ENCODE peak calls at places on chromosomes 7 and 10, in ten cellular contexts. One of them, this sample, is unnamed.

GRCh38 chr7:101099969-101100781 is 14.9 kb downstream of the TRIM56 start:
- DNase-seq in GM23338: peak
- DNase-seq in upper lobe of right lung: peak
- DNase-seq in pancreas: peak
- DNase-seq in SK-N-SH: peak
- DNase-seq in astrocyte of the spinal cord: peak
- DNase-seq in epithelial cell of proximal tubule: peak
- DNase-seq in colonic mucosa: peak
- DNase-seq in cardiac fibroblast: peak
- DNase-seq in fibroblast of lung: peak
- DNase-seq in this sample: no peak

GRCh38 chr10:1454428-1454827 is 282.9 kb downstream of the ADARB2 start:
- DNase-seq in GM23338: no peak
- DNase-seq in upper lobe of right lung: no peak
- DNase-seq in pancreas: no peak
- DNase-seq in SK-N-SH: no peak
- DNase-seq in astrocyte of the spinal cord: no peak
- DNase-seq in epithelial cell of proximal tubule: no peak
- DNase-seq in colonic mucosa: no peak
- DNase-seq in cardiac fibroblast: no peak
- DNase-seq in fibroblast of lung: no peak
- DNase-seq in this sample: no peak

GRCh38 chr7:194257-194995 is 2.1 kb downstream of the FAM20C start:
- DNase-seq in GM23338: peak
- DNase-seq in upper lobe of right lung: no peak
- DNase-seq in pancreas: peak
- DNase-seq in SK-N-SH: peak
- DNase-seq in astrocyte of the spinal cord: peak
- DNase-seq in epithelial cell of proximal tubule: no peak
- DNase-seq in colonic mucosa: peak
- DNase-seq in cardiac fibroblast: peak
- DNase-seq in fibroblast of lung: peak
- DNase-seq in this sample: no peak

GRCh38 chr7:124996778-124997177 is 67.2 kb upstream of the POT1 start:
- DNase-seq in GM23338: peak
- DNase-seq in upper lobe of right lung: no peak
- DNase-seq in pancreas: no peak
- DNase-seq in SK-N-SH: no peak
- DNase-seq in astrocyte of the spinal cord: no peak
- DNase-seq in epithelial cell of proximal tubule: no peak
- DNase-seq in colonic mucosa: no peak
- DNase-seq in cardiac fibroblast: no peak
- DNase-seq in fibroblast of lung: peak
- DNase-seq in this sample: no peak

GRCh38 chr7:158101821-158102450 is 485.7 kb downstream of the PTPRN2 start:
- DNase-seq in GM23338: no peak
- DNase-seq in upper lobe of right lung: no peak
- DNase-seq in pancreas: no peak
- DNase-seq in SK-N-SH: no peak
- DNase-seq in astrocyte of the spinal cord: no peak
- DNase-seq in epithelial cell of proximal tubule: no peak
- DNase-seq in colonic mucosa: no peak
- DNase-seq in cardiac fibroblast: no peak
- DNase-seq in fibroblast of lung: no peak
- DNase-seq in this sample: no peak

GRCh38 chr7:774161-775109 is 47.4 kb upstream of the PRKAR1B start:
- DNase-seq in GM23338: peak
- DNase-seq in upper lobe of right lung: peak
- DNase-seq in pancreas: peak
- DNase-seq in SK-N-SH: peak
- DNase-seq in astrocyte of the spinal cord: peak
- DNase-seq in epithelial cell of proximal tubule: no peak
- DNase-seq in colonic mucosa: peak
- DNase-seq in cardiac fibroblast: peak
- DNase-seq in fibroblast of lung: peak
- DNase-seq in this sample: no peak

GRCh38 chr7:11507929-11508328 is 324.1 kb downstream of the THSD7A start:
- DNase-seq in GM23338: peak
- DNase-seq in upper lobe of right lung: no peak
- DNase-seq in pancreas: no peak
- DNase-seq in SK-N-SH: no peak
- DNase-seq in astrocyte of the spinal cord: no peak
- DNase-seq in epithelial cell of proximal tubule: no peak
- DNase-seq in colonic mucosa: no peak
- DNase-seq in cardiac fibroblast: no peak
- DNase-seq in fibroblast of lung: no peak
- DNase-seq in this sample: no peak

GRCh38 chr10:120460776-120461175 is 3.7 kb downstream of the PLPP4 start:
- DNase-seq in GM23338: no peak
- DNase-seq in upper lobe of right lung: no peak
- DNase-seq in pancreas: no peak
- DNase-seq in SK-N-SH: no peak
- DNase-seq in astrocyte of the spinal cord: peak
- DNase-seq in epithelial cell of proximal tubule: peak
- DNase-seq in colonic mucosa: no peak
- DNase-seq in cardiac fibroblast: peak
- DNase-seq in fibroblast of lung: no peak
- DNase-seq in this sample: no peak

GRCh38 chr7:22723171-22723601 is 3.8 kb upstream of the IL6 start:
- DNase-seq in GM23338: no peak
- DNase-seq in upper lobe of right lung: peak
- DNase-seq in pancreas: no peak
- DNase-seq in SK-N-SH: no peak
- DNase-seq in astrocyte of the spinal cord: peak
- DNase-seq in epithelial cell of proximal tubule: no peak
- DNase-seq in colonic mucosa: peak
- DNase-seq in cardiac fibroblast: peak
- DNase-seq in fibroblast of lung: peak
- DNase-seq in this sample: peak

GRCh38 chr10:3805227-3805790 is 20.3 kb upstream of the KLF6 start:
- DNase-seq in GM23338: no peak
- DNase-seq in upper lobe of right lung: no peak
- DNase-seq in pancreas: no peak
- DNase-seq in SK-N-SH: no peak
- DNase-seq in astrocyte of the spinal cord: peak
- DNase-seq in epithelial cell of proximal tubule: peak
- DNase-seq in colonic mucosa: no peak
- DNase-seq in cardiac fibroblast: peak
- DNase-seq in fibroblast of lung: peak
- DNase-seq in this sample: no peak

GRCh38 chr7:132004528-132004927 is 448.1 kb upstream of the PODXL start:
- DNase-seq in GM23338: peak
- DNase-seq in upper lobe of right lung: no peak
- DNase-seq in pancreas: no peak
- DNase-seq in SK-N-SH: no peak
- DNase-seq in astrocyte of the spinal cord: peak
- DNase-seq in epithelial cell of proximal tubule: no peak
- DNase-seq in colonic mucosa: no peak
- DNase-seq in cardiac fibroblast: peak
- DNase-seq in fibroblast of lung: peak
- DNase-seq in this sample: no peak

GRCh38 chr10:1061930-1062769 is 6.0 kb downstream of the WDR37 start:
- DNase-seq in GM23338: no peak
- DNase-seq in upper lobe of right lung: no peak
- DNase-seq in pancreas: no peak
- DNase-seq in SK-N-SH: no peak
- DNase-seq in astrocyte of the spinal cord: peak
- DNase-seq in epithelial cell of proximal tubule: no peak
- DNase-seq in colonic mucosa: no peak
- DNase-seq in cardiac fibroblast: peak
- DNase-seq in fibroblast of lung: no peak
- DNase-seq in this sample: no peak

GRCh38 chr10:102314801-102315200 is 69.5 kb downstream of the GBF1 start:
- DNase-seq in GM23338: no peak
- DNase-seq in upper lobe of right lung: no peak
- DNase-seq in pancreas: no peak
- DNase-seq in SK-N-SH: no peak
- DNase-seq in astrocyte of the spinal cord: no peak
- DNase-seq in epithelial cell of proximal tubule: no peak
- DNase-seq in colonic mucosa: no peak
- DNase-seq in cardiac fibroblast: no peak
- DNase-seq in fibroblast of lung: no peak
- DNase-seq in this sample: no peak
- H3K4me3 ChIP-seq in GM23338: no peak
- H3K4me3 ChIP-seq in upper lobe of right lung: no peak
- H3K4me3 ChIP-seq in pancreas: no peak
- H3K4me3 ChIP-seq in SK-N-SH: no peak
- H3K4me3 ChIP-seq in astrocyte of the spinal cord: no peak
- H3K4me3 ChIP-seq in epithelial cell of proximal tubule: no peak
- H3K4me3 ChIP-seq in colonic mucosa: no peak
- H3K4me3 ChIP-seq in cardiac fibroblast: no peak
- H3K4me3 ChIP-seq in fibroblast of lung: no peak
- H3K4me3 ChIP-seq in this sample: no peak

GRCh38 chr10:92593553-92594046 is 670 bp downstream of the KIF11 start:
- DNase-seq in GM23338: no peak
- DNase-seq in upper lobe of right lung: no peak
- DNase-seq in pancreas: no peak
- DNase-seq in SK-N-SH: no peak
- DNase-seq in astrocyte of the spinal cord: peak
- DNase-seq in epithelial cell of proximal tubule: no peak
- DNase-seq in colonic mucosa: no peak
- DNase-seq in cardiac fibroblast: no peak
- DNase-seq in fibroblast of lung: no peak
- DNase-seq in this sample: no peak

GRCh38 chr10:92590623-92591549 is 2.0 kb upstream of the KIF11 start:
- DNase-seq in GM23338: peak
- DNase-seq in upper lobe of right lung: peak
- DNase-seq in pancreas: peak
- DNase-seq in SK-N-SH: peak
- DNase-seq in astrocyte of the spinal cord: peak
- DNase-seq in epithelial cell of proximal tubule: no peak
- DNase-seq in colonic mucosa: peak
- DNase-seq in cardiac fibroblast: peak
- DNase-seq in fibroblast of lung: peak
- DNase-seq in this sample: no peak

GRCh38 chr10:92594194-92594593 is 1.3 kb downstream of the KIF11 start:
- DNase-seq in GM23338: no peak
- DNase-seq in upper lobe of right lung: no peak
- DNase-seq in pancreas: no peak
- DNase-seq in SK-N-SH: no peak
- DNase-seq in astrocyte of the spinal cord: no peak
- DNase-seq in epithelial cell of proximal tubule: no peak
- DNase-seq in colonic mucosa: no peak
- DNase-seq in cardiac fibroblast: no peak
- DNase-seq in fibroblast of lung: no peak
- DNase-seq in this sample: no peak

GRCh38 chr10:92591550-92592140 is 1.3 kb upstream of the KIF11 start:
- DNase-seq in GM23338: peak
- DNase-seq in upper lobe of right lung: peak
- DNase-seq in pancreas: peak
- DNase-seq in SK-N-SH: peak
- DNase-seq in astrocyte of the spinal cord: peak
- DNase-seq in epithelial cell of proximal tubule: no peak
- DNase-seq in colonic mucosa: peak
- DNase-seq in cardiac fibroblast: peak
- DNase-seq in fibroblast of lung: peak
- DNase-seq in this sample: peak

DNA sequence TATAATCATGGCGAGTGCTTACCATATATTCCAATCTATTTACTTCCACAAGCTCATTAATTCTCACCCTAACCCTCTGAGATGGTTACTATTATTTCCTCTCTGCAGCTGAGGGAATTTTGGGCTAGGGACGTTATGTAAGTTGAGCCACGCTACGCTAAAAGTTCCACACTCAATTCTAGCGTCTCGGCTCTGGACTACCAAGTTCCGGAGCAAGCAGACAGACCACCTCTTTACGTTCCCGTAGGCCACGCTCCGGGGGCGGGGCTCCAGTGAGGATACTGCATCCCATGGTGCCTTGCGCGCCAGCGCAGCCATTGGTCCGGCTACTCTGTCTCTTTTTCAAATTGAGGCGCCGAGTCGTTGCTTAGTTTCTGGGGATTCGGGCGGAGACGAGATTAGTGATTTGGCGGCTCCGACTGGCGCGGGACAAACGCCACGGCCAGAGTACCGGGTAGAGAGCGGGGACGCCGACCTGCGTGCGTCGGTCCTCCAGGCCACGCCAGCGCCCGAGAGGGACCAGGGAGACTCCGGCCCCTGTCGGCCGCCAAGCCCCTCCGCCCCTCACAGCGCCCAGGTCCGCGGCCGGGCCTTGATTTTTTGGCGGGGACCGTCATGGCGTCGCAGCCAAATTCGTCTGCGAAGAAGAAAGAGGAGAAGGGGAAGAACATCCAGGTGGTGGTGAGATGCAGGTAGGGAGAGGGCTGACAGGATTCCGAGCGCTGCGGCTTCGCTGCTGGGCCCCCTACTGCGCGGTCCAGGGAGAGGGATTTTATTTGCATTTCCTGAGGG is at the start of gene KIF11:
- DNase-seq in GM23338: peak
- DNase-seq in upper lobe of right lung: peak
- DNase-seq in pancreas: peak
- DNase-seq in SK-N-SH: peak
- DNase-seq in astrocyte of the spinal cord: peak
- DNase-seq in epithelial cell of proximal tubule: no peak
- DNase-seq in colonic mucosa: peak
- DNase-seq in cardiac fibroblast: peak
- DNase-seq in fibroblast of lung: peak
- DNase-seq in this sample: peak
- TF ChIP-seq CTCF in GM23338: no peak
- TF ChIP-seq CTCF in upper lobe of right lung: no peak
- TF ChIP-seq CTCF in pancreas: no peak
- TF ChIP-seq CTCF in SK-N-SH: peak
- TF ChIP-seq CTCF in astrocyte of the spinal cord: no peak
- TF ChIP-seq CTCF in epithelial cell of proximal tubule: no peak
- TF ChIP-seq CTCF in colonic mucosa: no peak
- TF ChIP-seq CTCF in cardiac fibroblast: no peak
- TF ChIP-seq CTCF in fibroblast of lung: no peak
- TF ChIP-seq CTCF in this sample: no peak

DNA sequence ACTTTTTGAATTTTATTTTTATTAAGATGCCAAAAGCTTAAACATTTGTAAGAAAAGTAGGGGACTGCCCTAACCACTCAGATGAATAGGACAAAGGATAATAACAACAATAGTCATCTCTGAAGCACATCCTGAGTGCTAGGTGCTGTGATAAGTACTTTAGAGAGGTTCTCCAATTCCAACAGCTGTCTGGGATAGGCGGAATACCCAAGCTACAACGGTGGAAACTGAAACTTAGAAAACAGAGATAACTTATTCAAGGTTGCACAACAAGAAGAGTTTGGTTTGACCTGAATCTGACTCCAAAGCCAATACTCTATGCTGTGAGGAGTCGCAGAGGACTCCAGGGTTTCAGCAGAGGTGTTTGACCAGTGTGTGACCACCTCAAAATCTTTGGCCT is 2.0 kb downstream of the RTKN2 start:
- DNase-seq in GM23338: no peak
- DNase-seq in upper lobe of right lung: no peak
- DNase-seq in pancreas: no peak
- DNase-seq in SK-N-SH: no peak
- DNase-seq in astrocyte of the spinal cord: no peak
- DNase-seq in epithelial cell of proximal tubule: no peak
- DNase-seq in colonic mucosa: no peak
- DNase-seq in cardiac fibroblast: no peak
- DNase-seq in fibroblast of lung: no peak
- DNase-seq in this sample: no peak
- H3K4me3 ChIP-seq in GM23338: peak
- H3K4me3 ChIP-seq in upper lobe of right lung: peak
- H3K4me3 ChIP-seq in pancreas: no peak
- H3K4me3 ChIP-seq in SK-N-SH: peak
- H3K4me3 ChIP-seq in astrocyte of the spinal cord: no peak
- H3K4me3 ChIP-seq in epithelial cell of proximal tubule: no peak
- H3K4me3 ChIP-seq in colonic mucosa: no peak
- H3K4me3 ChIP-seq in cardiac fibroblast: no peak
- H3K4me3 ChIP-seq in fibroblast of lung: no peak
- H3K4me3 ChIP-seq in this sample: no peak

GRCh38 chr10:124249812-124250432 is 156.5 kb upstream of the CHST15 start:
- DNase-seq in GM23338: peak
- DNase-seq in upper lobe of right lung: no peak
- DNase-seq in pancreas: peak
- DNase-seq in SK-N-SH: no peak
- DNase-seq in astrocyte of the spinal cord: no peak
- DNase-seq in epithelial cell of proximal tubule: no peak
- DNase-seq in colonic mucosa: no peak
- DNase-seq in cardiac fibroblast: no peak
- DNase-seq in fibroblast of lung: no peak
- DNase-seq in this sample: no peak
- TF ChIP-seq CTCF in GM23338: peak
- TF ChIP-seq CTCF in upper lobe of right lung: peak
- TF ChIP-seq CTCF in pancreas: no peak
- TF ChIP-seq CTCF in SK-N-SH: no peak
- TF ChIP-seq CTCF in astrocyte of the spinal cord: peak
- TF ChIP-seq CTCF in epithelial cell of proximal tubule: peak
- TF ChIP-seq CTCF in colonic mucosa: no peak
- TF ChIP-seq CTCF in cardiac fibroblast: peak
- TF ChIP-seq CTCF in fibroblast of lung: peak
- TF ChIP-seq CTCF in this sample: no peak